ENCODE peak calls at places on chromosomes 6 and 20, in five cellular contexts. Q is AG10803, M is breast epithelium, H is GM20000, X is GM10248. N is an unnamed sample.

GRCh38 chr6:169099411-169100202 is 154.0 kb downstream of the THBS2 start:
- DNase-seq in Q (peak; percentile 19), M (no peak), H (no peak), X (no peak), N (no peak)

GRCh38 chr6:105553174-105553573 is 150.3 kb upstream of the PREP start:
- DNase-seq in Q (no peak), M (no peak), H (no peak), X (no peak), N (no peak)

GRCh38 chr20:4161447-4162251 is 146.3 kb upstream of the RNF24 start:
- DNase-seq in Q (no peak), M (peak; percentile 62), H (no peak), X (no peak), N (no peak)

GRCh38 chr20:3105256-3106137 is 21.0 kb upstream of the AVP start:
- DNase-seq in Q (no peak), M (no peak), H (no peak), X (no peak), N (no peak)

GRCh38 chr6:43172127-43173007 is 1.3 kb downstream of the SRF start:
- DNase-seq in Q (no peak), M (peak; percentile 59), H (peak; percentile 58), X (peak; percentile 46), N (peak; percentile 53)

GRCh38 chr6:57172136-57173055 is at the start of gene BAG2:
- DNase-seq in Q (peak; percentile 88), M (peak; percentile 66), H (peak; percentile 92), X (peak; percentile 93), N (peak; percentile 92)

GRCh38 chr6:113858067-113858604 is 991 bp downstream of the MARCKS start:
- DNase-seq in Q (peak; percentile 68), M (peak; percentile 56), H (peak; percentile 50), X (peak; percentile 32), N (peak; percentile 41)

GRCh38 chr6:150269857-150270223 is 99.0 kb upstream of the IYD start:
- DNase-seq in Q (peak; percentile 35), M (no peak), H (no peak), X (no peak), N (no peak)

GRCh38 chr6:45827952-45828530 is 187.6 kb downstream of the CLIC5 start:
- DNase-seq in Q (no peak), M (no peak), H (no peak), X (no peak), N (no peak)

GRCh38 chr6:45822269-45822812 is 193.3 kb downstream of the CLIC5 start:
- DNase-seq in Q (no peak), M (no peak), H (no peak), X (no peak), N (no peak)

GRCh38 chr6:45818655-45819054 is 197.0 kb downstream of the CLIC5 start:
- DNase-seq in Q (no peak), M (no peak), H (no peak), X (no peak), N (no peak)

GRCh38 chr6:45822864-45823263 is 192.8 kb downstream of the CLIC5 start:
- DNase-seq in Q (no peak), M (no peak), H (no peak), X (no peak), N (no peak)
- TF ChIP-seq CTCF in Q (no peak), M (no peak), H (no peak), X (no peak), N (no peak)

GRCh38 chr6:13528232-13528631 is 40.8 kb upstream of the GFOD1 start:
- DNase-seq in Q (no peak), M (no peak), H (no peak), X (no peak), N (no peak)
- TF ChIP-seq CTCF in Q (no peak), M (no peak), H (no peak), X (no peak), N (no peak)

GRCh38 chr6:126170875-126171489 is 168.9 kb upstream of the CENPW start:
- DNase-seq in Q (peak; percentile 29), M (no peak), H (peak; percentile 40), X (peak; percentile 32), N (peak; percentile 34)
- TF ChIP-seq CTCF in Q (peak; percentile 67), M (no peak), H (peak; percentile 49), X (peak; percentile 44), N (peak; percentile 45)

DNA sequence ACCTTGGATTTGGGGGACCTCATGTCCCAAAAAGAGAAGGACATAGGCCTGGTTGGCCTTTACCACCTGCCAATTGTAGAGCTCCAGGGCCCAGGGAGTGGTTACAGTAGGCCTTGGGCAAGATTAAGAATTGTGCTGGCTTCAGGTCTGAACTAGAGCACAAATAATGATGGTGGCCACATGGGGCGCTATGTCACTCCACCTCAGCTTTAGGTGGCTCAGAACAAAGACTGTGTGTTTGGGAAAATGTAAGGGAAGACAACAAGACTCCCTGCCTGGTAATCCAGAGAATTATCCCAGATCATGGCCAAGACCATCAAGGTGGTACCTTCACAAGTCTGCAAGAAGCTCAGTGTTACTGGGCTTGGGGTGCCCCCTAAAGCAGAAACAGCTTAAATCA is 224.9 kb upstream of the OPRM1 start:
- DNase-seq in Q (no peak), M (no peak), H (no peak), X (no peak), N (no peak)
- TF ChIP-seq CTCF in Q (no peak), M (no peak), H (no peak), X (no peak), N (no peak)

GRCh38 chr20:45406260-45407066 is 1.6 kb upstream of the DBNDD2 start:
- DNase-seq in Q (peak; percentile 42), M (peak; percentile 78), H (peak; percentile 53), X (peak; percentile 46), N (peak; percentile 64)
- TF ChIP-seq CTCF in Q (no peak), M (no peak), H (no peak), X (no peak), N (no peak)

DNA sequence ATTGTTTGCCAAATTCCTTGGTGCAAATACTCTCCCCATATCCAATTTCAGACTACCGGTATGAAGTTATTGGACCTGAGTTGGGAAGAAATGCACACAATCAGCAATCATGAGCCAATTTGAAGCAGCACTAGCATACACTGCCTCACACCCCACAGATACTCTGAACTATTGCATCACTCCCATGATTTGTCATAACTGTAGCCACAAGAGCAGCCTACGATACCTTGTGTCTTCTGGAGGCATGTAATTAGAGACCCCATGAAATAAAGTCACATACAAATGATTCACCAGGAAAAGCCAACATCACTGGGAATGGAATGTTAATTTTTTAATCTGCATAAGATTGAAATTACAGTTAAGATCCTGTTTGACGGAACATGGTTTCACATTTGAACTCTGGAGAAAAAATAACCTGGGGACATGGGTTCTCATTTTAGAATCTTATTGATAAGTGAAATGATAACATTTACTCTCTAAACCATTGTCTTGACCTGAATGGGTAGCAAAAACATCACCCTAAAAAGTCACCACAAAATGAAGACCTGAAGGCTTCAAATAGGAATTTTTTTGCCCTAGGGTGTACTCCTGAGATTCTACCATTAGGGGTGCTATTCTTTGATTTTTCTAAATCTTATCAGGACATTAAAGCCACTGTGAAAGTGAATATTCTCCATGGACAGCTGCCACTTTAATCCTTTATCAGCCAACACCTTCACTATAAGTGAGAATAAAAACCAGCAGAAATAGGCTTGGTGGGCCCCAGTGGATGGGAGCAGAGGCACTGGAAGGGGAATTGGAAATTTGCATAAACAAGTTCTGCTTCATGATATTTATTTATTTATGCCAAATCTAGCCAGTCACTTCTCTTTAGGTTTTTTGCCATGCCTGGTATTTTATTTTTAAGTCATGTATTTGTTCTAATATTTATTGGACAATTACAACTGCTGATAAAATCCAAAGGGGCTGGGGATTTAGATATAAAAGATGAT is 34.5 kb upstream of the HBS1L start:
- DNase-seq in Q (peak; percentile 40), M (no peak), H (peak; percentile 49), X (peak; percentile 45), N (peak; percentile 37)
- TF ChIP-seq CTCF in Q (peak; percentile 56), M (no peak), H (no peak), X (peak; percentile 14), N (peak; percentile 17)

GRCh38 chr20:5808901-5809300 is 58.7 kb downstream of the SHLD1 start:
- DNase-seq in Q (no peak), M (no peak), H (no peak), X (no peak), N (no peak)

GRCh38 chr20:5807431-5807830 is 57.2 kb downstream of the SHLD1 start:
- DNase-seq in Q (no peak), M (no peak), H (no peak), X (no peak), N (no peak)

GRCh38 chr20:5806457-5807263 is 56.5 kb downstream of the SHLD1 start:
- DNase-seq in Q (no peak), M (no peak), H (no peak), X (no peak), N (no peak)

GRCh38 chr20:5811746-5812145 is 61.5 kb downstream of the SHLD1 start:
- DNase-seq in Q (no peak), M (no peak), H (no peak), X (no peak), N (no peak)

DNA sequence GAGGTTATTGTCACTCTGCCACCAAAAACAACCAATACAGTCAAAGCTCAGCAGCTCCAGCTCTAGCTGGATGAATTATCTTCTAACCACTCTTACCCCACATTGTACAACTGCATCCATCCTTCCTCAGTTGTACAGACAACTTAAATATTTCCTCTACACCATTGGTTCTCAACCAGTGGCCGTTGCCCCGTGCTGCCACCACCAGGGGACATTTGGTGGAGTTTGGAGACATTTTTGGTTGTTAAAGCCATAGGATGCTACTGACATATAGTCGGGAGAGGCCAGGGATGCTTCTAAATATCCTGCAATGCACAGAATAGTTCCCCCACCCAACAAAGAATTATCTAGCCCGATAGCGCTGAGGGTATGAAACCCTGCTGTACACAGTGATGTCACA is 59.3 kb downstream of the SHLD1 start:
- DNase-seq in Q (no peak), M (no peak), H (no peak), X (no peak), N (no peak)
- TF ChIP-seq CTCF in Q (no peak), M (no peak), H (no peak), X (no peak), N (no peak)

GRCh38 chr6:147508871-147509608 is 550 bp downstream of the SAMD5 start:
- DNase-seq in Q (no peak), M (no peak), H (no peak), X (peak; percentile 17), N (peak; percentile 37)
- TF ChIP-seq CTCF in Q (no peak), M (no peak), H (no peak), X (no peak), N (no peak)